ENCODE peak calls at places on chromosomes 5 and 9, in nine cellular contexts. C is kidney epithelial cell, W is MM.1S, U is astrocyte of the spinal cord, E is OCI-LY7, O is uterus, G is spleen, Q is esophagus squamous epithelium, Y is Caco-2. L is an unnamed sample.

GRCh38 chr5:80127037-80127642 is 92.0 kb downstream of the THBS4 start:
- DNase-seq in C (no peak), W (no peak), U (no peak), E (no peak), O (no peak), G (no peak), Q (no peak), Y (no peak), L (no peak)

GRCh38 chr5:143826909-143827514 is 15.1 kb downstream of the HMHB1 start:
- DNase-seq in C (peak; percentile 10), W (peak; percentile 92), U (no peak), E (no peak), O (no peak), G (no peak), Q (no peak), Y (no peak), L (no peak)

GRCh38 chr9:83065233-83065632 is 2.3 kb upstream of the RASEF start:
- DNase-seq in C (no peak), W (no peak), U (no peak), E (no peak), O (no peak), G (no peak), Q (no peak), Y (no peak), L (no peak)

GRCh38 chr5:111116550-111116949 is 24.4 kb downstream of the WDR36 start:
- DNase-seq in C (no peak), W (no peak), U (no peak), E (no peak), O (no peak), G (no peak), Q (no peak), Y (no peak), L (no peak)

GRCh38 chr5:127025507-127025906 is 4.9 kb downstream of the MARCHF3 start:
- DNase-seq in C (no peak), W (no peak), U (no peak), E (no peak), O (no peak), G (no peak), Q (no peak), Y (no peak), L (no peak)

GRCh38 chr5:176857514-176858273 is 41.5 kb downstream of the HK3 start:
- DNase-seq in C (no peak), W (no peak), U (no peak), E (no peak), O (no peak), G (no peak), Q (no peak), Y (no peak), L (no peak)

GRCh38 chr5:59917121-59917520 is 23.6 kb upstream of the PDE4D start:
- DNase-seq in C (no peak), W (no peak), U (peak; percentile 1), E (no peak), O (no peak), G (no peak), Q (no peak), Y (no peak), L (no peak)

GRCh38 chr5:84255318-84255717 is 129.4 kb downstream of the EDIL3 start:
- DNase-seq in C (no peak), W (peak; percentile 52), U (peak; percentile 53), E (peak; percentile 10), O (no peak), G (no peak), Q (no peak), Y (peak; percentile 11), L (no peak)

GRCh38 chr5:83142526-83142925 is 65.2 kb downstream of the XRCC4 start:
- DNase-seq in C (no peak), W (no peak), U (no peak), E (no peak), O (no peak), G (no peak), Q (no peak), Y (no peak), L (no peak)
- TF ChIP-seq CTCF in C (no peak), W (no peak), U (no peak), E (no peak), O (no peak), G (no peak), Q (no peak), Y (no peak), L (no peak)

GRCh38 chr9:4592325-4592724 is 69.8 kb upstream of the PLPP6 start:
- DNase-seq in C (no peak), W (no peak), U (no peak), E (no peak), O (no peak), G (no peak), Q (no peak), Y (no peak), L (no peak)

GRCh38 chr9:4594994-4595393 is 67.1 kb upstream of the PLPP6 start:
- DNase-seq in C (no peak), W (no peak), U (no peak), E (no peak), O (no peak), G (no peak), Q (no peak), Y (no peak), L (no peak)

GRCh38 chr9:4594545-4594944 is 67.5 kb upstream of the PLPP6 start:
- DNase-seq in C (no peak), W (no peak), U (no peak), E (no peak), O (no peak), G (no peak), Q (no peak), Y (no peak), L (no peak)

GRCh38 chr9:4592886-4593285 is 69.2 kb upstream of the PLPP6 start:
- DNase-seq in C (no peak), W (no peak), U (no peak), E (no peak), O (no peak), G (no peak), Q (no peak), Y (no peak), L (no peak)

DNA sequence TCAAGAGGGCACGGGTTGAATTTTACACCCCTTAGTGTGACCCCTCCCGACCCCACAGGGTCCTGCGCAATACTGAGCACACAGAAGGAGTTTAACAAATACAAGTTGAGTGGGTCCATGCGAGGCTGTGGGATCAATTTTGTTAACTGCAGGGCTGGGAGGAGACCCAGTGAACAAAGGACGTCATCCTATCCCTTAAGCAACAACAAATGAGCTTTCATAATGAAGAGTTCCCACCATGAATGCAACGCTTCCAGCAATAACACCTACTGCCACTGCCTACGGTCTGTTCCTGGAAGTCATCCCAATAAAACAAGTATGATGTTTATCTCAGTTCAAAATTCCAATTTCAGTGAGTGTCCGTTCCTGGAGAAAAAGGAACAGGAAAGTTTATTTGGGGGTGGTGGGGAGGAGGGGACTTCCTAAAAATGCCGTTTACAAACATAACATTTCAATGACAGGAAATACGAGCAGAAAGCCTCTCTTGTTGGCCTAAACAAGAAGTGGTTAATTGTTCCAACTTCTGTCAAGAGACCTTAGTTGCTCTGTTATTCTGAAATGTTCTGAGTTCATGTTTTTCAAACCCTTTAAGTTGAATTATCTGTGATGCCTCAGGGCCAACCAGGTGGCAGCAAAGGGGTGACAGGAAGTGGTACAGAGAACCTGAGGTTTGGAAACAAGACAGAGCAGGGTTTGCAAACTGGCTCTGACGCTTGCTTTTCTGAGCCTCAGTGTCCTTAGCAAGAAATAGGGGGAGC is 65.8 kb upstream of the PLPP6 start:
- DNase-seq in C (no peak), W (peak; percentile 14), U (peak; percentile 12), E (peak; percentile 35), O (no peak), G (no peak), Q (no peak), Y (no peak), L (no peak)
- TF ChIP-seq CTCF in C (no peak), W (no peak), U (no peak), E (no peak), O (no peak), G (no peak), Q (no peak), Y (no peak), L (no peak)

DNA sequence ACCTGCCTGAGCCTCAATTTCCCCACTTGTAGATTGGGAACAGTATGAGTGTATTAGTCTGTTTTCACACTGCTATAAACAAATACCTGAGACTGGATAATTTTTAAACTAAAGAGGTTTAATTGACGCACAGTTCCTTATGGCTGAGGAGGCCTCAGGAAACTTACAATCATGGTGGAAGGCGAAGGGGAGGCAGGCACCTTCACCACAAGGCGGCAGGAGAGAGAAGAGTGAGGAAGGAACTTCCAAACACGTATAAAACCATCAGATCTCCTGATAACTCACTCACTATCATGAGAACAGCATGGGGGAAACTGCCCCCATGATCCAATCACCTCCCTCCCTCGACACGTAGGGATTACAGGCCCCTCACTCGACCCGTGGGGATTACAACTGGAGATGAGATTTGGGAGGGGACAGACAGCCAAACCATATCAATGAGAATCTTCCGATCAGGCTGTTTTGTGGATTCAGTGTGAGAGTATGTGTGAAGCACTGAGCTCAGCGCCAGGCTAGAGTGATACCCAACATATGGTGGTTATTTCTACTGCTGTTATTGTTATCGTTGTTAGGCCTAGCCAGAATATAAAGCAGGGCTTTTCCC is 14.6 kb upstream of the LMX1B start:
- DNase-seq in C (no peak), W (no peak), U (no peak), E (no peak), O (no peak), G (peak; percentile 6), Q (no peak), Y (no peak), L (no peak)
- TF ChIP-seq CTCF in C (peak; percentile 25), W (peak; percentile 22), U (peak; percentile 27), E (no peak), O (no peak), G (no peak), Q (no peak), Y (peak; percentile 27), L (peak; percentile 20)

GRCh38 chr9:95089916-95090791 is 227.4 kb downstream of the FANCC start:
- DNase-seq in C (no peak), W (no peak), U (no peak), E (no peak), O (no peak), G (peak; percentile 80), Q (no peak), Y (no peak), L (no peak)
- TF ChIP-seq CTCF in C (no peak), W (no peak), U (no peak), E (no peak), O (no peak), G (no peak), Q (no peak), Y (no peak), L (no peak)

GRCh38 chr9:120343416-120343815 is 236.6 kb downstream of the CDK5RAP2 start:
- DNase-seq in C (no peak), W (no peak), U (no peak), E (no peak), O (no peak), G (no peak), Q (no peak), Y (no peak), L (no peak)
- TF ChIP-seq CTCF in C (no peak), W (no peak), U (no peak), E (no peak), O (no peak), G (no peak), Q (no peak), Y (no peak), L (no peak)

GRCh38 chr5:123511648-123512605 is at the start of gene CSNK1G3:
- DNase-seq in C (peak; percentile 88), W (peak; percentile 97), U (peak; percentile 99), E (peak; percentile 96), O (peak; percentile 97), G (peak; percentile 96), Q (peak; percentile 83), Y (peak; percentile 95), L (peak; percentile 75)
- TF ChIP-seq CTCF in C (no peak), W (no peak), U (no peak), E (no peak), O (peak; percentile 11), G (peak; percentile 20), Q (no peak), Y (no peak), L (no peak)

GRCh38 chr9:129140397-129141065 is 29.3 kb downstream of the PTPA start:
- DNase-seq in C (no peak), W (peak; percentile 22), U (peak; percentile 74), E (peak; percentile 42), O (peak; percentile 58), G (peak; percentile 85), Q (no peak), Y (no peak), L (no peak)
- TF ChIP-seq CTCF in C (no peak), W (no peak), U (no peak), E (no peak), O (no peak), G (no peak), Q (no peak), Y (no peak), L (no peak)

L was measured in epithelial cell of proximal tubule.